ENCODE peak calls at places on chromosomes 5 and 9, in four cellular contexts. One of them, this sample, is unnamed.

GRCh38 chr9:77424993-77425392 is 223.1 kb downstream of the GNA14 start:
- DNase-seq in fibroblast of lung: no peak
- DNase-seq in IMR-90: peak
- DNase-seq in choroid plexus epithelial cell: peak
- DNase-seq in this sample: no peak

GRCh38 chr5:161138751-161139455 is 286.9 kb upstream of the ATP10B start:
- DNase-seq in fibroblast of lung: no peak
- DNase-seq in IMR-90: no peak
- DNase-seq in choroid plexus epithelial cell: no peak
- DNase-seq in this sample: no peak

GRCh38 chr5:172603425-172603824 is 37.6 kb upstream of the NEURL1B start:
- DNase-seq in fibroblast of lung: peak
- DNase-seq in IMR-90: peak
- DNase-seq in choroid plexus epithelial cell: peak
- DNase-seq in this sample: peak

GRCh38 chr5:103218164-103218563 is 40.4 kb upstream of the MACIR start:
- DNase-seq in fibroblast of lung: peak
- DNase-seq in IMR-90: peak
- DNase-seq in choroid plexus epithelial cell: peak
- DNase-seq in this sample: peak

GRCh38 chr9:36136894-36137391 is 410 bp downstream of the GLIPR2 start:
- DNase-seq in fibroblast of lung: no peak
- DNase-seq in IMR-90: no peak
- DNase-seq in choroid plexus epithelial cell: no peak
- DNase-seq in this sample: no peak

GRCh38 chr5:81326554-81326953 is 25.2 kb downstream of the ZCCHC9 start:
- DNase-seq in fibroblast of lung: no peak
- DNase-seq in IMR-90: peak
- DNase-seq in choroid plexus epithelial cell: no peak
- DNase-seq in this sample: no peak

GRCh38 chr5:160930361-160930760 is 78.3 kb upstream of the ATP10B start:
- DNase-seq in fibroblast of lung: no peak
- DNase-seq in IMR-90: no peak
- DNase-seq in choroid plexus epithelial cell: peak
- DNase-seq in this sample: no peak

GRCh38 chr5:80884851-80885697 is 75.1 kb upstream of the RASGRF2 start:
- DNase-seq in fibroblast of lung: no peak
- DNase-seq in IMR-90: peak
- DNase-seq in choroid plexus epithelial cell: no peak
- DNase-seq in this sample: no peak

GRCh38 chr5:126443374-126443851 is 20.2 kb downstream of the GRAMD2B start:
- DNase-seq in fibroblast of lung: no peak
- DNase-seq in IMR-90: peak
- DNase-seq in choroid plexus epithelial cell: no peak
- DNase-seq in this sample: no peak

GRCh38 chr5:157670662-157671591 is at the start of gene C5orf52:
- DNase-seq in fibroblast of lung: peak
- DNase-seq in IMR-90: peak
- DNase-seq in choroid plexus epithelial cell: peak
- DNase-seq in this sample: peak

GRCh38 chr9:2677927-2678889 is 39.1 kb upstream of the KCNV2 start:
- DNase-seq in fibroblast of lung: no peak
- DNase-seq in IMR-90: no peak
- DNase-seq in choroid plexus epithelial cell: no peak
- DNase-seq in this sample: no peak

GRCh38 chr9:94108584-94108983 is 24.3 kb downstream of the PTPDC1 start:
- DNase-seq in fibroblast of lung: peak
- DNase-seq in IMR-90: peak
- DNase-seq in choroid plexus epithelial cell: no peak
- DNase-seq in this sample: peak

GRCh38 chr5:172450861-172451695 is 3.2 kb downstream of the SH3PXD2B start:
- DNase-seq in fibroblast of lung: peak
- DNase-seq in IMR-90: no peak
- DNase-seq in choroid plexus epithelial cell: peak
- DNase-seq in this sample: peak

GRCh38 chr9:38018964-38019602 is 49.9 kb downstream of the SHB start:
- DNase-seq in fibroblast of lung: peak
- DNase-seq in IMR-90: peak
- DNase-seq in choroid plexus epithelial cell: peak
- DNase-seq in this sample: peak

GRCh38 chr5:151912360-151912759 is 12.3 kb downstream of the GLRA1 start:
- DNase-seq in fibroblast of lung: no peak
- DNase-seq in IMR-90: no peak
- DNase-seq in choroid plexus epithelial cell: no peak
- DNase-seq in this sample: peak

GRCh38 chr9:131174681-131175239 is 49.4 kb downstream of the NUP214 start:
- DNase-seq in fibroblast of lung: no peak
- DNase-seq in IMR-90: no peak
- DNase-seq in choroid plexus epithelial cell: no peak
- DNase-seq in this sample: no peak

GRCh38 chr5:23740029-23740428 is 232.6 kb downstream of the PRDM9 start:
- DNase-seq in fibroblast of lung: no peak
- DNase-seq in IMR-90: no peak
- DNase-seq in choroid plexus epithelial cell: no peak
- DNase-seq in this sample: no peak

GRCh38 chr9:124478014-124478753 is 27.9 kb downstream of the ADGRD2 start:
- DNase-seq in fibroblast of lung: no peak
- DNase-seq in IMR-90: no peak
- DNase-seq in choroid plexus epithelial cell: no peak
- DNase-seq in this sample: no peak

GRCh38 chr5:87645241-87645640 is 232.5 kb upstream of the CCNH start:
- DNase-seq in fibroblast of lung: no peak
- DNase-seq in IMR-90: no peak
- DNase-seq in choroid plexus epithelial cell: no peak
- DNase-seq in this sample: no peak

GRCh38 chr9:99449726-99450125 is 227.6 kb downstream of the SEC61B start:
- DNase-seq in fibroblast of lung: no peak
- DNase-seq in IMR-90: no peak
- DNase-seq in choroid plexus epithelial cell: no peak
- DNase-seq in this sample: no peak

GRCh38 chr9:88814521-88815101 is 176.7 kb upstream of the S1PR3 start:
- DNase-seq in fibroblast of lung: peak
- DNase-seq in IMR-90: peak
- DNase-seq in choroid plexus epithelial cell: no peak
- DNase-seq in this sample: peak

GRCh38 chr9:85264695-85265094 is 477.1 kb downstream of the AGTPBP1 start:
- DNase-seq in fibroblast of lung: no peak
- DNase-seq in IMR-90: no peak
- DNase-seq in choroid plexus epithelial cell: no peak
- DNase-seq in this sample: no peak

GRCh38 chr5:78587775-78588291 is 60.7 kb downstream of the LHFPL2 start:
- DNase-seq in fibroblast of lung: peak
- DNase-seq in IMR-90: peak
- DNase-seq in choroid plexus epithelial cell: peak
- DNase-seq in this sample: peak

GRCh38 chr5:109324941-109325340 is 84.8 kb downstream of the PJA2 start:
- DNase-seq in fibroblast of lung: no peak
- DNase-seq in IMR-90: no peak
- DNase-seq in choroid plexus epithelial cell: no peak
- DNase-seq in this sample: peak

GRCh38 chr9:68513385-68513784 is 27.3 kb downstream of the TMEM252 start:
- DNase-seq in fibroblast of lung: no peak
- DNase-seq in IMR-90: no peak
- DNase-seq in choroid plexus epithelial cell: no peak
- DNase-seq in this sample: no peak

GRCh38 chr5:64569880-64570279 is 64.1 kb downstream of the RGS7BP start:
- DNase-seq in fibroblast of lung: no peak
- DNase-seq in IMR-90: no peak
- DNase-seq in choroid plexus epithelial cell: no peak
- DNase-seq in this sample: no peak

GRCh38 chr5:137186759-137187461 is 312.2 kb downstream of the SPOCK1 start:
- DNase-seq in fibroblast of lung: no peak
- DNase-seq in IMR-90: peak
- DNase-seq in choroid plexus epithelial cell: peak
- DNase-seq in this sample: peak

GRCh38 chr9:86821011-86821845 is 126.1 kb downstream of the GAS1 start:
- DNase-seq in fibroblast of lung: no peak
- DNase-seq in IMR-90: peak
- DNase-seq in choroid plexus epithelial cell: peak
- DNase-seq in this sample: peak

GRCh38 chr5:147208134-147208533 is 26.7 kb upstream of the STK32A start:
- DNase-seq in fibroblast of lung: no peak
- DNase-seq in IMR-90: no peak
- DNase-seq in choroid plexus epithelial cell: peak
- DNase-seq in this sample: no peak

GRCh38 chr5:150945501-150945900 is 40.7 kb upstream of the ZNF300 start:
- DNase-seq in fibroblast of lung: peak
- DNase-seq in IMR-90: peak
- DNase-seq in choroid plexus epithelial cell: peak
- DNase-seq in this sample: peak

GRCh38 chr5:34657550-34657921 is 1.4 kb downstream of the RAI14 start:
- DNase-seq in fibroblast of lung: peak
- DNase-seq in IMR-90: peak
- DNase-seq in choroid plexus epithelial cell: peak
- DNase-seq in this sample: peak

GRCh38 chr5:144598451-144599068 is 427.9 kb downstream of the KCTD16 start:
- DNase-seq in fibroblast of lung: peak
- DNase-seq in IMR-90: no peak
- DNase-seq in choroid plexus epithelial cell: no peak
- DNase-seq in this sample: no peak

DNA sequence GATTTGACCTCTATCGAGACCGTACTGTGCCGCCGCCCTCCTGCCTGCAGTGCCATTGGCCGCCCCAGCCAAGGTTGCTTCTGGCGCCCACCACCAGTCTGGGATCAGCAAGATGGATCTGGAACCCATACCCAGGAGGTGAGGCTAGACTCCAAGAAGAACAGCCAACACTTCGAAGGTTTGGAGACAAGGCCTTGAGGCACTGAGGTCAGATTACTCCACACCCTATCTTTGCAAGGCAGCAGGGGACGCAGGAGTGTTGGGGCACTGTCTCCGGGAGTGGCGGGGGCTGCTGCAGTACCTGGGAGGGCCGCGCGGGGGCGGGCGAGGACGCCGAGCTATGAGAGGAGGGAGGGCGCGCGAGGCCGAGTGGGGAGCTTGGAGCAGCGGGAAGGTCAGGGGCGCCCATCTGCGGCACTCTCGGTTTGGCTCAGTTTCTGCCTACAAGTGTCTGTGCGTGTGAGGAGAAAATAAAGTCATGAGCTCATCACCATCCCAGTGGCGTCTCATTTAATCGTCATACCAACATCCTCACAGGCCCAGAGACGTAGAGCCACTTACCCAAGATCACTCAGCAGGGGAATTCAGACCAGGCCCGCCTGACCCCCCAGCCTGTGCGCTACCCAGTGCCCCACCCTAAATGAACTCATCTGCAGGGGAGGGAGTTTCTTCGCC is 20.5 kb upstream of the PSD2 start:
- DNase-seq in fibroblast of lung: peak
- DNase-seq in IMR-90: peak
- DNase-seq in choroid plexus epithelial cell: peak
- DNase-seq in this sample: peak
- H3K4me3 ChIP-seq in fibroblast of lung: no peak
- H3K4me3 ChIP-seq in IMR-90: no peak
- H3K4me3 ChIP-seq in choroid plexus epithelial cell: no peak
- H3K4me3 ChIP-seq in this sample: no peak

GRCh38 chr5:176620333-176620981 is 9.9 kb downstream of the SNCB start:
- DNase-seq in fibroblast of lung: peak
- DNase-seq in IMR-90: no peak
- DNase-seq in choroid plexus epithelial cell: peak
- DNase-seq in this sample: no peak

GRCh38 chr5:176619569-176620332 is 9.8 kb upstream of the GPRIN1 start:
- DNase-seq in fibroblast of lung: no peak
- DNase-seq in IMR-90: no peak
- DNase-seq in choroid plexus epithelial cell: no peak
- DNase-seq in this sample: no peak

GRCh38 chr5:176618783-176619182 is 8.8 kb upstream of the GPRIN1 start:
- DNase-seq in fibroblast of lung: no peak
- DNase-seq in IMR-90: no peak
- DNase-seq in choroid plexus epithelial cell: no peak
- DNase-seq in this sample: no peak

GRCh38 chr5:176621661-176622079 is 8.7 kb downstream of the SNCB start:
- DNase-seq in fibroblast of lung: no peak
- DNase-seq in IMR-90: peak
- DNase-seq in choroid plexus epithelial cell: peak
- DNase-seq in this sample: peak

DNA sequence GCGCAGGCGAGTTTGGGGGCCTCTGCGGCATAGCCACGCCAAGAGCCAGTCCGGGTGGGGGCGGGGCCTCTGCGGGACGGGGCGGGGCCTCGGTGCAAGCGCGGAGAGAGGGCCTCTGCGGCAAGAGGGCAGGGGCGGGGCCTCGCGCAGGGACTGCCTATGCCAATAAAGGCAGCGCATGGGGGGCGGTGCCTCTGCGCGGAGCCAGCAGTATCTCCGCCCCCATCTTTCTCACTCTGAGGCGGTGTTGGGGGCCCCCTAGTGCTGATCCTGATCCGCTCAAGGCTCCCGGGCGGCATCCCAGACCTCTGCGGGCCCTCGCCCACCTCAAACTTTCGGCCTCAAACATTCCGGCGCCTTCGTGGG is 9.2 kb upstream of the GPRIN1 start:
- DNase-seq in fibroblast of lung: peak
- DNase-seq in IMR-90: peak
- DNase-seq in choroid plexus epithelial cell: peak
- DNase-seq in this sample: peak
- TF ChIP-seq CTCF in fibroblast of lung: peak
- TF ChIP-seq CTCF in IMR-90: peak
- TF ChIP-seq CTCF in choroid plexus epithelial cell: peak
- TF ChIP-seq CTCF in this sample: peak

DNA sequence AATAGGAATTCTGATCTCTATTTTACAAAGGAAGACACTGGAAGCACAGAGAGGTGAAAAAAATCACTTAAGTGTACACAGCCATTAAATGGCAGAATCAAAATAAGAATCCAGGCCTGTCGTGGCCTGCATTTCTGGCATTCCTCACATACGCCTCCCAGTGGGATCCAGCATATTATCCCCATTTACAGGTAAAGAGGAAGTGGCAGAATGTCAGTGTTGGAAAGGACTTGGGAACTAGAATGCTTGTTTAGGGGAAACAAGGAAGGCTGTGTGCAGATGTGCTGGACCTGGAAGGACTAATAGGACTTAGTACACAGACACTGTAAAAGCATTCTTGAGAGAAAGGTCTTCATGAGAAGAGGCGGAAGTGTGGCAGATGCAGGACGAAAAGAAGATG is 241.8 kb downstream of the TRIM32 start:
- DNase-seq in fibroblast of lung: no peak
- DNase-seq in IMR-90: no peak
- DNase-seq in choroid plexus epithelial cell: no peak
- DNase-seq in this sample: no peak
- H3K4me3 ChIP-seq in fibroblast of lung: no peak
- H3K4me3 ChIP-seq in IMR-90: no peak
- H3K4me3 ChIP-seq in choroid plexus epithelial cell: no peak
- H3K4me3 ChIP-seq in this sample: no peak

DNA sequence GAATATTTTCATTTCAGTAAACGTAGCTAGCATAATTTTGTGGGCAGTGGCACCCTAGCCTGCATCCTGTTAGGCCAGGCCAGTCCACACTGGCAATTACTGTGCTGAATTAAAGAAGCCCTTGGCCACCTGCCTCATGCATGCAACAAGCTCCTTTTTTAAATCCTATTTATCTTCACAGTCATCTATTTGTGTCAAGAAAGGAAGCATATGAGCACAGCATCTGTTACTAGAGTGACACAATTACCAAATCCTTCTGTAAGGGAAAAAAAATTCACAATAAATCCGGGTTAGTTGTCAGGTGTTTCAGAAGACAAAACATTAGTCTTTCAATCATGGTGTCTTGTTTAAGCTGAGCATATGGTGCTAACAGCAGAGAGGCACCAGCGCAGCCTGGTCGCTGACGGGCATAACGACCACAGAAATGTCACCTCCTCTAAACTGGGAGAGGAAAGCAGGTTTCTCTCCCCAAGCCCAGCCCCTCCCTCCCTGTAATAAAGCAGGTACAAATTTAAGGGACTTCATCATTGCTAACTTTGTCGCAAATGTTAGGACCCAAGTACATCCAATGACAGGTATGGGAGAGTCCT is 520.6 kb downstream of the CTNND2 start:
- DNase-seq in fibroblast of lung: no peak
- DNase-seq in IMR-90: no peak
- DNase-seq in choroid plexus epithelial cell: no peak
- DNase-seq in this sample: no peak
- TF ChIP-seq CTCF in fibroblast of lung: no peak
- TF ChIP-seq CTCF in IMR-90: no peak
- TF ChIP-seq CTCF in choroid plexus epithelial cell: no peak
- TF ChIP-seq CTCF in this sample: no peak